ENCODE peak calls at places on chromosomes 6 and 20, in ten cellular contexts. C, E, F, V, J, D, R, A, B and W are unnamed samples.

GRCh38 chr6:139540276-139540675 is 165.8 kb upstream of the CITED2 start:
- DNase-seq in D (no peak), A (no peak), V (no peak), C (no peak), F (no peak), B (peak), E (peak), R (no peak), J (no peak), W (peak)

GRCh38 chr6:119871520-119871919 is 522.0 kb upstream of the MAN1A1 start:
- DNase-seq in A (no peak), V (no peak), B (no peak), E (no peak), J (no peak), C (no peak), R (no peak), F (no peak), D (no peak), W (no peak)

GRCh38 chr6:82750570-82750969 is 315.1 kb downstream of the UBE3D start:
- DNase-seq in E (no peak), B (no peak), R (no peak), V (no peak), J (no peak), A (no peak), D (no peak), F (no peak), C (no peak), W (no peak)

GRCh38 chr6:48087448-48087847 is 23.5 kb downstream of the PTCHD4 start:
- DNase-seq in V (no peak), E (peak), A (peak), D (peak), J (no peak), F (no peak), C (no peak), B (peak), R (no peak), W (no peak)

GRCh38 chr6:11439017-11439420 is 98.5 kb upstream of the TMEM170B start:
- DNase-seq in C (no peak), F (no peak), R (no peak), D (no peak), V (no peak), J (no peak), E (no peak), B (no peak), A (no peak), W (no peak)

GRCh38 chr6:161091972-161092701 is 100.6 kb downstream of the MAP3K4 start:
- DNase-seq in B (peak), D (no peak), J (no peak), R (no peak), C (no peak), E (peak), V (no peak), F (no peak), A (no peak), W (no peak)

GRCh38 chr20:62717933-62718332 is 9.3 kb downstream of the NTSR1 start:
- DNase-seq in R (no peak), E (no peak), F (no peak), J (no peak), V (no peak), D (no peak), A (no peak), B (no peak), C (no peak), W (no peak)

GRCh38 chr20:63177134-63177784 is 38.7 kb downstream of the YTHDF1 start:
- DNase-seq in E (no peak), A (peak), F (no peak), J (peak), R (no peak), V (no peak), C (no peak), D (no peak), B (peak), W (no peak)

GRCh38 chr6:169169941-169170582 is 83.6 kb downstream of the THBS2 start:
- DNase-seq in C (no peak), R (no peak), B (no peak), D (no peak), J (no peak), V (no peak), F (no peak), E (no peak), A (no peak), W (no peak)

GRCh38 chr20:45892828-45893500 is 1.8 kb downstream of the CTSA start:
- DNase-seq in R (peak), D (no peak), F (no peak), E (no peak), A (no peak), C (no peak), V (no peak), B (peak), J (no peak), W (peak)

GRCh38 chr20:40651121-40651520 is 37.9 kb downstream of the MAFB start:
- DNase-seq in B (peak), A (no peak), J (no peak), R (no peak), C (no peak), E (no peak), F (no peak), V (no peak), D (no peak), W (no peak)

GRCh38 chr6:52253494-52253893 is 9.2 kb upstream of the IL17F start:
- DNase-seq in B (peak), J (no peak), D (no peak), R (no peak), A (no peak), E (no peak), F (no peak), C (no peak), V (peak), W (no peak)

GRCh38 chr6:134111062-134111677 is 58.7 kb upstream of the SLC2A12 start:
- DNase-seq in J (peak), R (no peak), V (no peak), D (peak), B (peak), C (peak), F (peak), A (peak), E (peak), W (peak)